ENCODE peak calls at places on chromosome 14, in seven cellular contexts. V is A549, W is psoas muscle, T is fibroblast of lung, P is lower lobe of right lung, K is DND-41, U is mammary epithelial cell. A is an unnamed sample.

GRCh38 chr14:51828017-51828797 is 32.2 kb upstream of the GNG2 start:
- DNase-seq in V (peak; percentile 33), W (peak; percentile 33), T (peak; percentile 19), P (peak; percentile 51), K (peak; percentile 93), U (peak; percentile 91), A (no peak)

GRCh38 chr14:103100281-103101121 is 6.0 kb downstream of the EXOC3L4 start:
- DNase-seq in V (no peak), W (no peak), T (no peak), P (no peak), K (no peak), U (no peak), A (no peak)

GRCh38 chr14:23300687-23301223 is 1.9 kb downstream of the PPP1R3E start:
- DNase-seq in V (no peak), W (peak; percentile 61), T (no peak), P (no peak), K (no peak), U (peak; percentile 45), A (peak; percentile 21)

GRCh38 chr14:50397461-50398196 is 948 bp upstream of the CDKL1 start:
- DNase-seq in V (peak; percentile 39), W (peak; percentile 31), T (no peak), P (no peak), K (no peak), U (peak; percentile 57), A (peak; percentile 34)

GRCh38 chr14:20615996-20616395 is 24.8 kb upstream of the RNASE12 start:
- DNase-seq in V (no peak), W (no peak), T (no peak), P (no peak), K (no peak), U (no peak), A (no peak)

GRCh38 chr14:26596722-26597030 is 1.2 kb downstream of the NOVA1 start:
- DNase-seq in V (no peak), W (no peak), T (peak; percentile 25), P (no peak), K (no peak), U (no peak), A (peak; percentile 25)

GRCh38 chr14:75911883-75912282 is 69.9 kb downstream of the TGFB3 start:
- DNase-seq in V (no peak), W (no peak), T (no peak), P (no peak), K (no peak), U (no peak), A (no peak)

GRCh38 chr14:67599698-67600561 is at the start of gene PIGH:
- DNase-seq in V (peak; percentile 91), W (peak; percentile 92), T (peak; percentile 83), P (peak; percentile 91), K (peak; percentile 94), U (peak; percentile 84), A (peak; percentile 94)

GRCh38 chr14:50620341-50620740 is 47.8 kb downstream of the SAV1 start:
- DNase-seq in V (no peak), W (no peak), T (no peak), P (no peak), K (no peak), U (peak; percentile 51), A (no peak)

GRCh38 chr14:72822946-72823611 is 70.8 kb downstream of the DPF3 start:
- DNase-seq in V (no peak), W (no peak), T (no peak), P (no peak), K (no peak), U (no peak), A (no peak)

GRCh38 chr14:49946320-49947141 is 53.6 kb downstream of the ARF6 start:
- DNase-seq in V (peak; percentile 76), W (no peak), T (peak; percentile 65), P (no peak), K (no peak), U (peak; percentile 72), A (peak; percentile 42)

GRCh38 chr14:95078841-95079240 is 78.5 kb downstream of the DICER1 start:
- DNase-seq in V (no peak), W (no peak), T (no peak), P (no peak), K (no peak), U (no peak), A (no peak)

GRCh38 chr14:36661506-36662257 is at the start of gene PAX9:
- DNase-seq in V (peak; percentile 88), W (peak; percentile 77), T (peak; percentile 42), P (peak; percentile 82), K (peak; percentile 20), U (peak; percentile 87), A (peak; percentile 95)

GRCh38 chr14:67477926-67478915 is 10.3 kb downstream of the TMEM229B start:
- DNase-seq in V (no peak), W (no peak), T (no peak), P (no peak), K (no peak), U (peak; percentile 55), A (no peak)

DNA sequence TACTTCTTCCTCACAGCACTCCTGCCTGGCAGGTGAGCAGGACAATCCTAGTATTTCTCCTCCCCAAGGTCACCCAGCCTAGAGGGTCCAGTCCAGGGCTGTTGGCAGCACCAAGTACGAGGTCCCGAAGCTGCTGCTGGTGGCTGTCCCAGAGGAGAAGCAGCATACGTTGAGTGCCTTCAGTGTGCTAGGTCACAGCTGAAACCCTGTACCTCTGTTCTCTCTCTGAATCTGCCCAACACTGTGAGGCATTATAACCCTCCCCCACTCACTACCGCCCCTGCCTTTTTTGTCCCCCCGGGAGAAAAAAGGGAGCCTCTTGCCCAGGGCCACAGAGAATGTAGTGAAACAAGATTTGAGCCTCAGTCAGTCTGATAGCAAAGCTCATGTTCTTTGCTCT is 53.4 kb downstream of the PPP2R5C start:
- DNase-seq in V (no peak), W (no peak), T (no peak), P (no peak), K (no peak), U (no peak), A (no peak)
- H3K4me1 ChIP-seq in V (peaks cover 35% of the 10 kb centered on the region), W (peaks cover 50% of the 10 kb centered on the region), T (no peaks in the 10 kb centered on the region), P (peaks cover 61% of the 10 kb centered on the region), K (peaks cover 64% of the 10 kb centered on the region), U (peaks cover 4% of the 10 kb centered on the region), A (peaks cover 2% of the 10 kb centered on the region)

GRCh38 chr14:68961361-68961760 is 17.7 kb downstream of the ACTN1 start:
- DNase-seq in V (no peak), W (no peak), T (no peak), P (no peak), K (no peak), U (no peak), A (no peak)
- H3K4me1 ChIP-seq in V (peaks cover 100% of the 10 kb centered on the region), W (peaks cover 7% of the 10 kb centered on the region), T (peaks cover 68% of the 10 kb centered on the region), P (peaks cover 73% of the 10 kb centered on the region), K (no peaks in the 10 kb centered on the region), U (peaks cover 99% of the 10 kb centered on the region), A (no peaks in the 10 kb centered on the region)

GRCh38 chr14:99484106-99484505 is 2.9 kb downstream of the CCNK start:
- DNase-seq in V (no peak), W (no peak), T (no peak), P (no peak), K (no peak), U (peak; percentile 62), A (no peak)

GRCh38 chr14:99479903-99480855 is 480 bp downstream of the SETD3 start:
- DNase-seq in V (peak; percentile 72), W (peak; percentile 71), T (peak; percentile 46), P (peak; percentile 89), K (peak; percentile 61), U (peak; percentile 54), A (no peak)

GRCh38 chr14:99479160-99479902 is 1.3 kb downstream of the SETD3 start:
- DNase-seq in V (no peak), W (no peak), T (peak; percentile 22), P (no peak), K (no peak), U (no peak), A (no peak)

GRCh38 chr14:99480856-99481744 is at the start of the genes CCNK and SETD3:
- DNase-seq in V (peak; percentile 99), W (peak; percentile 100), T (peak; percentile 100), P (peak; percentile 100), K (peak; percentile 100), U (peak; percentile 100), A (peak; percentile 99)

DNA sequence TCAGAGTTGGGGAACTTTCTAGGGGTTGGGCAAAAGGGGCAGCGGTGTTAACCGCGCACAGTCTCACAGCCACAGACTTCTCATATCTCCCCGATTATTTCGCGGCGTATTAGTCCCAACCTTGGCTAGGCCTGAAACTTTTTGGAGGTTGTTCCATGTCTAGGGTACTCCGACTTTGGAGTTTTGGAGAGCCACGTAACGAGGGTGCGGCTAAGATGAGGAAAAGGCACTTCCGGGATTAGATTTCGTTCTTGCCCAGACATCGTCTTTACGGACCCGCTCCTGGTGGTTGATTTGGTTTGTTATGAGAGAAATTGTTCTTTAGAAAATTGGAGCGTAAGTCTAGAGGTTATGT is 513 bp downstream of the CCNK start:
- DNase-seq in V (peak; percentile 40), W (no peak), T (peak; percentile 38), P (no peak), K (peak; percentile 26), U (peak; percentile 46), A (peak; percentile 21)
- H3K4me1 ChIP-seq in V (peaks cover 24% of the 10 kb centered on the region), W (peaks cover 61% of the 10 kb centered on the region), T (no peaks in the 10 kb centered on the region), P (peaks cover 43% of the 10 kb centered on the region), K (peaks cover 43% of the 10 kb centered on the region), U (peaks cover 33% of the 10 kb centered on the region), A (peaks cover 12% of the 10 kb centered on the region)

GRCh38 chr14:91063119-91063518 is 2.7 kb upstream of the RPS6KA5 start:
- DNase-seq in V (no peak), W (no peak), T (no peak), P (no peak), K (peak; percentile 43), U (peak; percentile 19), A (no peak)

GRCh38 chr14:91070572-91070971 is 10.1 kb upstream of the RPS6KA5 start:
- DNase-seq in V (no peak), W (no peak), T (no peak), P (no peak), K (no peak), U (no peak), A (no peak)

GRCh38 chr14:91068642-91069041 is 8.2 kb upstream of the RPS6KA5 start:
- DNase-seq in V (no peak), W (no peak), T (no peak), P (no peak), K (no peak), U (no peak), A (no peak)

GRCh38 chr14:91065266-91065665 is 4.8 kb upstream of the RPS6KA5 start:
- DNase-seq in V (no peak), W (no peak), T (no peak), P (no peak), K (no peak), U (no peak), A (no peak)

GRCh38 chr14:91067186-91067585 is 6.7 kb upstream of the RPS6KA5 start:
- DNase-seq in V (no peak), W (no peak), T (no peak), P (no peak), K (no peak), U (no peak), A (no peak)
- H3K4me1 ChIP-seq in V (no peaks in the 10 kb centered on the region), W (no peaks in the 10 kb centered on the region), T (no peaks in the 10 kb centered on the region), P (peaks cover 10% of the 10 kb centered on the region), K (peaks cover 17% of the 10 kb centered on the region), U (peaks cover 7% of the 10 kb centered on the region), A (no peaks in the 10 kb centered on the region)

DNA sequence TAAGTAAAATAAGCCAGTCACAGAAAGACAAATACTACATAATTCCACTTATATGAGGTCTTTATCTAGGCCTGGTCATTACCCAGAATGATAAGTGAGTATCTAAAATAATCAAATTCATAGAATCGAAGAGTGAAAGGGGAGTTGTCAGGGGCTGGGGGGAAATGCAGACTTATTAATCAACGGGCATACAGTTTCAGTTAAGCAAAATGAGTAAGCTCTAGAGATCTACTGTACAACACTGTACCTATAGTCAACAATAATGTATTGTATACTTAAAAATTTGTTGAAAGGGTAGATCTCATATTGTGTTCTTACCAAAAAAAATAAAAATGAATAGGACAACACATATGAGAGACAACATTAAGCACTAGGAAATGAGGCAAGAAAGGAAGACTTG is 13.3 kb downstream of the BTBD7 start:
- DNase-seq in V (no peak), W (no peak), T (no peak), P (no peak), K (no peak), U (no peak), A (no peak)
- H3K4me1 ChIP-seq in V (peaks cover 56% of the 10 kb centered on the region), W (peaks cover 16% of the 10 kb centered on the region), T (peaks cover 10% of the 10 kb centered on the region), P (peaks cover 57% of the 10 kb centered on the region), K (no peaks in the 10 kb centered on the region), U (peaks cover 23% of the 10 kb centered on the region), A (peaks cover 17% of the 10 kb centered on the region)